ENCODE peak calls at places on chromosome 5, in five cellular contexts. One of them, this sample, is unnamed.

GRCh38 chr5:81638471-81638870 is 112.4 kb downstream of the SSBP2 start:
- DNase-seq in stimulated activated CD8-positive, alpha-beta memory T cell treated with anti-CD3 and anti-CD28 coated beads, Interleukin-15, amount 100 ng/mL, for 1 hour: no peak
- DNase-seq in pulmonary artery endothelial cell: no peak
- DNase-seq in KG1: no peak
- DNase-seq in heart left ventricle: no peak
- DNase-seq in this sample: no peak

GRCh38 chr5:127001621-127002296 is 28.6 kb downstream of the MARCHF3 start:
- DNase-seq in stimulated activated CD8-positive, alpha-beta memory T cell treated with anti-CD3 and anti-CD28 coated beads, Interleukin-15, amount 100 ng/mL, for 1 hour: no peak
- DNase-seq in pulmonary artery endothelial cell: peak; percentile 43
- DNase-seq in KG1: no peak
- DNase-seq in heart left ventricle: no peak
- DNase-seq in this sample: no peak

GRCh38 chr5:168843998-168844374 is 264.8 kb upstream of the PANK3 start:
- DNase-seq in stimulated activated CD8-positive, alpha-beta memory T cell treated with anti-CD3 and anti-CD28 coated beads, Interleukin-15, amount 100 ng/mL, for 1 hour: no peak
- DNase-seq in pulmonary artery endothelial cell: no peak
- DNase-seq in KG1: no peak
- DNase-seq in heart left ventricle: no peak
- DNase-seq in this sample: no peak

GRCh38 chr5:174338204-174339010 is 292.9 kb downstream of the NSG2 start:
- DNase-seq in stimulated activated CD8-positive, alpha-beta memory T cell treated with anti-CD3 and anti-CD28 coated beads, Interleukin-15, amount 100 ng/mL, for 1 hour: no peak
- DNase-seq in pulmonary artery endothelial cell: no peak
- DNase-seq in KG1: no peak
- DNase-seq in heart left ventricle: no peak
- DNase-seq in this sample: no peak

GRCh38 chr5:42583322-42583721 is 160.1 kb downstream of the GHR start:
- DNase-seq in stimulated activated CD8-positive, alpha-beta memory T cell treated with anti-CD3 and anti-CD28 coated beads, Interleukin-15, amount 100 ng/mL, for 1 hour: no peak
- DNase-seq in pulmonary artery endothelial cell: peak; percentile 13
- DNase-seq in KG1: peak; percentile 12
- DNase-seq in heart left ventricle: peak; percentile 58
- DNase-seq in this sample: peak; percentile 60

GRCh38 chr5:112642885-112643284 is 94.8 kb upstream of the APC start:
- DNase-seq in stimulated activated CD8-positive, alpha-beta memory T cell treated with anti-CD3 and anti-CD28 coated beads, Interleukin-15, amount 100 ng/mL, for 1 hour: no peak
- DNase-seq in pulmonary artery endothelial cell: no peak
- DNase-seq in KG1: no peak
- DNase-seq in heart left ventricle: no peak
- DNase-seq in this sample: no peak

GRCh38 chr5:66633754-66634153 is 37.6 kb downstream of the MAST4 start:
- DNase-seq in stimulated activated CD8-positive, alpha-beta memory T cell treated with anti-CD3 and anti-CD28 coated beads, Interleukin-15, amount 100 ng/mL, for 1 hour: no peak
- DNase-seq in pulmonary artery endothelial cell: no peak
- DNase-seq in KG1: no peak
- DNase-seq in heart left ventricle: no peak
- DNase-seq in this sample: no peak

GRCh38 chr5:63247651-63248050 is 669.0 kb downstream of the LRRC70 start:
- DNase-seq in stimulated activated CD8-positive, alpha-beta memory T cell treated with anti-CD3 and anti-CD28 coated beads, Interleukin-15, amount 100 ng/mL, for 1 hour: no peak
- DNase-seq in pulmonary artery endothelial cell: no peak
- DNase-seq in KG1: no peak
- DNase-seq in heart left ventricle: no peak
- DNase-seq in this sample: no peak

GRCh38 chr5:101461455-101461854 is 558.4 kb upstream of the ST8SIA4 start:
- DNase-seq in stimulated activated CD8-positive, alpha-beta memory T cell treated with anti-CD3 and anti-CD28 coated beads, Interleukin-15, amount 100 ng/mL, for 1 hour: no peak
- DNase-seq in pulmonary artery endothelial cell: no peak
- DNase-seq in KG1: no peak
- DNase-seq in heart left ventricle: no peak
- DNase-seq in this sample: no peak

GRCh38 chr5:138275379-138275782 is 960 bp upstream of the GFRA3 start:
- DNase-seq in stimulated activated CD8-positive, alpha-beta memory T cell treated with anti-CD3 and anti-CD28 coated beads, Interleukin-15, amount 100 ng/mL, for 1 hour: no peak
- DNase-seq in pulmonary artery endothelial cell: no peak
- DNase-seq in KG1: no peak
- DNase-seq in heart left ventricle: no peak
- DNase-seq in this sample: no peak

GRCh38 chr5:33433303-33434255 is 7.2 kb upstream of the TARS1 start:
- DNase-seq in stimulated activated CD8-positive, alpha-beta memory T cell treated with anti-CD3 and anti-CD28 coated beads, Interleukin-15, amount 100 ng/mL, for 1 hour: no peak
- DNase-seq in pulmonary artery endothelial cell: no peak
- DNase-seq in KG1: no peak
- DNase-seq in heart left ventricle: no peak
- DNase-seq in this sample: no peak

GRCh38 chr5:53930457-53930856 is 370.0 kb downstream of the NDUFS4 start:
- DNase-seq in stimulated activated CD8-positive, alpha-beta memory T cell treated with anti-CD3 and anti-CD28 coated beads, Interleukin-15, amount 100 ng/mL, for 1 hour: no peak
- DNase-seq in pulmonary artery endothelial cell: no peak
- DNase-seq in KG1: no peak
- DNase-seq in heart left ventricle: no peak
- DNase-seq in this sample: no peak

GRCh38 chr5:32583582-32584232 is 1.6 kb upstream of the SUB1 start:
- DNase-seq in stimulated activated CD8-positive, alpha-beta memory T cell treated with anti-CD3 and anti-CD28 coated beads, Interleukin-15, amount 100 ng/mL, for 1 hour: no peak
- DNase-seq in pulmonary artery endothelial cell: no peak
- DNase-seq in KG1: no peak
- DNase-seq in heart left ventricle: no peak
- DNase-seq in this sample: peak; percentile 73

GRCh38 chr5:150490754-150491153 is 17.2 kb upstream of the NDST1 start:
- DNase-seq in stimulated activated CD8-positive, alpha-beta memory T cell treated with anti-CD3 and anti-CD28 coated beads, Interleukin-15, amount 100 ng/mL, for 1 hour: no peak
- DNase-seq in pulmonary artery endothelial cell: no peak
- DNase-seq in KG1: no peak
- DNase-seq in heart left ventricle: no peak
- DNase-seq in this sample: no peak

GRCh38 chr5:40410231-40410861 is 269.4 kb upstream of the PTGER4 start:
- DNase-seq in stimulated activated CD8-positive, alpha-beta memory T cell treated with anti-CD3 and anti-CD28 coated beads, Interleukin-15, amount 100 ng/mL, for 1 hour: peak; percentile 41
- DNase-seq in pulmonary artery endothelial cell: peak; percentile 74
- DNase-seq in KG1: peak; percentile 44
- DNase-seq in heart left ventricle: peak; percentile 28
- DNase-seq in this sample: no peak

GRCh38 chr5:148801682-148802276 is 24.6 kb upstream of the ADRB2 start:
- DNase-seq in stimulated activated CD8-positive, alpha-beta memory T cell treated with anti-CD3 and anti-CD28 coated beads, Interleukin-15, amount 100 ng/mL, for 1 hour: no peak
- DNase-seq in pulmonary artery endothelial cell: no peak
- DNase-seq in KG1: no peak
- DNase-seq in heart left ventricle: no peak
- DNase-seq in this sample: no peak

GRCh38 chr5:146731909-146732659 is 146.5 kb downstream of the PPP2R2B start:
- DNase-seq in stimulated activated CD8-positive, alpha-beta memory T cell treated with anti-CD3 and anti-CD28 coated beads, Interleukin-15, amount 100 ng/mL, for 1 hour: no peak
- DNase-seq in pulmonary artery endothelial cell: peak; percentile 80
- DNase-seq in KG1: no peak
- DNase-seq in heart left ventricle: no peak
- DNase-seq in this sample: no peak

GRCh38 chr5:121968910-121969607 is 7.3 kb downstream of the SRFBP1 start:
- DNase-seq in stimulated activated CD8-positive, alpha-beta memory T cell treated with anti-CD3 and anti-CD28 coated beads, Interleukin-15, amount 100 ng/mL, for 1 hour: no peak
- DNase-seq in pulmonary artery endothelial cell: peak; percentile 96
- DNase-seq in KG1: no peak
- DNase-seq in heart left ventricle: no peak
- DNase-seq in this sample: no peak

GRCh38 chr5:150632305-150633160 is 7.9 kb upstream of the SYNPO start:
- DNase-seq in stimulated activated CD8-positive, alpha-beta memory T cell treated with anti-CD3 and anti-CD28 coated beads, Interleukin-15, amount 100 ng/mL, for 1 hour: no peak
- DNase-seq in pulmonary artery endothelial cell: peak; percentile 43
- DNase-seq in KG1: no peak
- DNase-seq in heart left ventricle: no peak
- DNase-seq in this sample: no peak

GRCh38 chr5:138573949-138574670 is 1.1 kb downstream of the HSPA9 start:
- DNase-seq in stimulated activated CD8-positive, alpha-beta memory T cell treated with anti-CD3 and anti-CD28 coated beads, Interleukin-15, amount 100 ng/mL, for 1 hour: no peak
- DNase-seq in pulmonary artery endothelial cell: no peak
- DNase-seq in KG1: no peak
- DNase-seq in heart left ventricle: no peak
- DNase-seq in this sample: no peak

GRCh38 chr5:68335075-68335474 is 119.5 kb downstream of the PIK3R1 start:
- DNase-seq in stimulated activated CD8-positive, alpha-beta memory T cell treated with anti-CD3 and anti-CD28 coated beads, Interleukin-15, amount 100 ng/mL, for 1 hour: no peak
- DNase-seq in pulmonary artery endothelial cell: no peak
- DNase-seq in KG1: no peak
- DNase-seq in heart left ventricle: no peak
- DNase-seq in this sample: no peak

GRCh38 chr5:65674749-65675148 is 47.2 kb downstream of the SGTB start:
- DNase-seq in stimulated activated CD8-positive, alpha-beta memory T cell treated with anti-CD3 and anti-CD28 coated beads, Interleukin-15, amount 100 ng/mL, for 1 hour: no peak
- DNase-seq in pulmonary artery endothelial cell: no peak
- DNase-seq in KG1: no peak
- DNase-seq in heart left ventricle: no peak
- DNase-seq in this sample: no peak

GRCh38 chr5:127680579-127680978 is 22.6 kb upstream of the CCDC192 start:
- DNase-seq in stimulated activated CD8-positive, alpha-beta memory T cell treated with anti-CD3 and anti-CD28 coated beads, Interleukin-15, amount 100 ng/mL, for 1 hour: no peak
- DNase-seq in pulmonary artery endothelial cell: no peak
- DNase-seq in KG1: no peak
- DNase-seq in heart left ventricle: no peak
- DNase-seq in this sample: no peak

GRCh38 chr5:174187001-174187400 is 141.5 kb downstream of the NSG2 start:
- DNase-seq in stimulated activated CD8-positive, alpha-beta memory T cell treated with anti-CD3 and anti-CD28 coated beads, Interleukin-15, amount 100 ng/mL, for 1 hour: no peak
- DNase-seq in pulmonary artery endothelial cell: no peak
- DNase-seq in KG1: no peak
- DNase-seq in heart left ventricle: no peak
- DNase-seq in this sample: no peak

GRCh38 chr5:39605145-39605544 is 180.4 kb upstream of the DAB2 start:
- DNase-seq in stimulated activated CD8-positive, alpha-beta memory T cell treated with anti-CD3 and anti-CD28 coated beads, Interleukin-15, amount 100 ng/mL, for 1 hour: no peak
- DNase-seq in pulmonary artery endothelial cell: no peak
- DNase-seq in KG1: no peak
- DNase-seq in heart left ventricle: no peak
- DNase-seq in this sample: no peak

GRCh38 chr5:95901676-95902646 is 59.7 kb downstream of the ELL2 start:
- DNase-seq in stimulated activated CD8-positive, alpha-beta memory T cell treated with anti-CD3 and anti-CD28 coated beads, Interleukin-15, amount 100 ng/mL, for 1 hour: no peak
- DNase-seq in pulmonary artery endothelial cell: peak; percentile 10
- DNase-seq in KG1: no peak
- DNase-seq in heart left ventricle: no peak
- DNase-seq in this sample: no peak

GRCh38 chr5:175797521-175798038 is 73.8 kb upstream of the CPLX2 start:
- DNase-seq in stimulated activated CD8-positive, alpha-beta memory T cell treated with anti-CD3 and anti-CD28 coated beads, Interleukin-15, amount 100 ng/mL, for 1 hour: no peak
- DNase-seq in pulmonary artery endothelial cell: no peak
- DNase-seq in KG1: no peak
- DNase-seq in heart left ventricle: no peak
- DNase-seq in this sample: no peak

GRCh38 chr5:173714551-173715428 is 98.3 kb upstream of the BOD1 start:
- DNase-seq in stimulated activated CD8-positive, alpha-beta memory T cell treated with anti-CD3 and anti-CD28 coated beads, Interleukin-15, amount 100 ng/mL, for 1 hour: no peak
- DNase-seq in pulmonary artery endothelial cell: no peak
- DNase-seq in KG1: no peak
- DNase-seq in heart left ventricle: no peak
- DNase-seq in this sample: no peak

GRCh38 chr5:14281746-14282181 is 138.6 kb downstream of the TRIO start:
- DNase-seq in stimulated activated CD8-positive, alpha-beta memory T cell treated with anti-CD3 and anti-CD28 coated beads, Interleukin-15, amount 100 ng/mL, for 1 hour: no peak
- DNase-seq in pulmonary artery endothelial cell: no peak
- DNase-seq in KG1: no peak
- DNase-seq in heart left ventricle: no peak
- DNase-seq in this sample: peak; percentile 45

GRCh38 chr5:10709933-10710332 is 51.1 kb downstream of the DAP start:
- DNase-seq in stimulated activated CD8-positive, alpha-beta memory T cell treated with anti-CD3 and anti-CD28 coated beads, Interleukin-15, amount 100 ng/mL, for 1 hour: no peak
- DNase-seq in pulmonary artery endothelial cell: no peak
- DNase-seq in KG1: no peak
- DNase-seq in heart left ventricle: no peak
- DNase-seq in this sample: no peak

GRCh38 chr5:134568761-134569725 is 43.6 kb downstream of the JADE2 start:
- DNase-seq in stimulated activated CD8-positive, alpha-beta memory T cell treated with anti-CD3 and anti-CD28 coated beads, Interleukin-15, amount 100 ng/mL, for 1 hour: no peak
- DNase-seq in pulmonary artery endothelial cell: no peak
- DNase-seq in KG1: no peak
- DNase-seq in heart left ventricle: peak; percentile 84
- DNase-seq in this sample: no peak

GRCh38 chr5:142540774-142541466 is 145.0 kb downstream of the FGF1 start:
- DNase-seq in stimulated activated CD8-positive, alpha-beta memory T cell treated with anti-CD3 and anti-CD28 coated beads, Interleukin-15, amount 100 ng/mL, for 1 hour: no peak
- DNase-seq in pulmonary artery endothelial cell: no peak
- DNase-seq in KG1: no peak
- DNase-seq in heart left ventricle: peak; percentile 71
- DNase-seq in this sample: no peak